ENCODE peak calls at places on chromosomes 13 and 19, in nine cellular contexts. Z is MCF 10A; F is CD8-positive, alpha-beta memory T cell; A is GM20000; K is IMR-90; G is foreskin fibroblast; B is T-helper 2 cell treated with Interferon-gamma antibody and Interleukin-4, amounts not matched to agents 5 μg/mL and 100 μg/mL, for 36 hours; C is neuronal stem cell; P is gastrocnemius medialis. N is an unnamed sample.

GRCh38 chr13:106367361-106367781 is 168.1 kb downstream of the EFNB2 start:
- DNase-seq in F (no peak), K (no peak), Z (no peak), A (no peak), C (no peak), B (no peak), G (no peak), P (no peak), N (no peak)

GRCh38 chr13:42280537-42280936 is 8.6 kb downstream of the AKAP11 start:
- DNase-seq in P (no peak), G (no peak), C (no peak), A (no peak), B (no peak), K (no peak), Z (no peak), F (no peak), N (no peak)

GRCh38 chr13:113545455-113545930 is 39.1 kb upstream of the TFDP1 start:
- DNase-seq in Z (no peak), F (peak; percentile 29), G (peak; percentile 85), B (no peak), A (no peak), K (peak; percentile 47), C (no peak), P (no peak), N (peak; percentile 82)

GRCh38 chr19:10228393-10228792 is 2.7 kb downstream of the S1PR2 start:
- DNase-seq in A (no peak), C (no peak), G (no peak), Z (no peak), F (no peak), K (no peak), P (no peak), B (no peak), N (no peak)

GRCh38 chr13:45119469-45119989 is 781 bp upstream of the GTF2F2 start:
- DNase-seq in K (peak; percentile 77), C (no peak), Z (no peak), G (peak; percentile 63), P (no peak), B (peak; percentile 68), A (peak; percentile 43), F (peak; percentile 79), N (no peak)

GRCh38 chr19:18292810-18293641 is 11.6 kb upstream of the JUND start:
- DNase-seq in K (peak; percentile 57), C (peak; percentile 82), B (peak; percentile 81), Z (peak; percentile 82), P (peak; percentile 81), G (peak; percentile 89), F (peak; percentile 60), A (peak; percentile 69), N (peak; percentile 78)

GRCh38 chr19:7917292-7918061 is 2.7 kb upstream of the SNAPC2 start:
- DNase-seq in G (peak; percentile 89), B (peak; percentile 57), P (no peak), A (peak; percentile 85), F (peak; percentile 72), Z (no peak), C (no peak), K (peak; percentile 45), N (no peak)

GRCh38 chr13:91369432-91369831 is 21.9 kb downstream of the MIR17HG start:
- DNase-seq in A (no peak), B (no peak), K (peak; percentile 28), F (no peak), G (peak; percentile 35), Z (no peak), P (no peak), C (no peak), N (no peak)

GRCh38 chr19:17328517-17329060 is 6.1 kb downstream of the ANO8 start:
- DNase-seq in B (no peak), C (no peak), Z (no peak), K (no peak), G (no peak), A (peak; percentile 76), P (no peak), F (peak; percentile 63), N (no peak)

GRCh38 chr19:47512183-47512947 is 2.5 kb downstream of the NAPA start:
- DNase-seq in B (no peak), C (no peak), G (peak; percentile 66), K (peak; percentile 52), P (no peak), A (no peak), Z (peak; percentile 32), F (no peak), N (peak; percentile 94)

N was measured in lower leg skin.